ENCODE peak calls at places on chromosomes 16 and 17, in five cellular contexts. E is H1, D is HepG2, Q is NT2/D1, U is GM12878. N is an unnamed sample.

GRCh38 chr17:45705123-45706009 is 78.8 kb upstream of the CRHR1 start:
- DNase-seq in E (no peak), D (peak), Q (no peak), U (no peak), N (no peak)

GRCh38 chr17:77098884-77099545 is 41.8 kb upstream of the SEC14L1 start:
- DNase-seq in E (no peak), D (peak), Q (no peak), U (no peak), N (no peak)

GRCh38 chr17:50946891-50947843 is 81.0 kb upstream of the TOB1 start:
- DNase-seq in E (no peak), D (no peak), Q (no peak), U (no peak), N (no peak)

GRCh38 chr16:52123842-52124241 is 423.1 kb downstream of the TOX3 start:
- DNase-seq in E (no peak), D (no peak), Q (no peak), U (no peak), N (no peak)

GRCh38 chr17:6546069-6546718 is 10.2 kb downstream of the PITPNM3 start:
- DNase-seq in E (no peak), D (no peak), Q (no peak), U (peak), N (no peak)

GRCh38 chr17:43314582-43314981 is 80.8 kb upstream of the RNU2-1 start:
- DNase-seq in E (peak), D (no peak), Q (no peak), U (no peak), N (no peak)

GRCh38 chr16:15879255-15879804 is 9.1 kb downstream of the CEP20 start:
- DNase-seq in E (no peak), D (peak), Q (no peak), U (no peak), N (no peak)

GRCh38 chr16:86072328-86073102 is 173.6 kb downstream of the IRF8 start:
- DNase-seq in E (peak), D (peak), Q (peak), U (no peak), N (peak)

GRCh38 chr17:38824899-38825761 is at the start of gene CWC25:
- DNase-seq in E (peak), D (peak), Q (peak), U (peak), N (peak)

GRCh38 chr17:38825762-38826247 is 684 bp upstream of the CWC25 start:
- DNase-seq in E (no peak), D (no peak), Q (no peak), U (no peak), N (no peak)
- TF ChIP-seq SUZ12 in E (no peak), D (no peak), Q (no peak), U (no peak), N (no peak)

GRCh38 chr16:1964046-1964505 is 550 bp downstream of the RPS2 start:
- DNase-seq in E (no peak), D (no peak), Q (no peak), U (no peak), N (no peak)
- TF ChIP-seq SUZ12 in E (no peak), D (no peak), Q (no peak), U (no peak), N (no peak)

DNA sequence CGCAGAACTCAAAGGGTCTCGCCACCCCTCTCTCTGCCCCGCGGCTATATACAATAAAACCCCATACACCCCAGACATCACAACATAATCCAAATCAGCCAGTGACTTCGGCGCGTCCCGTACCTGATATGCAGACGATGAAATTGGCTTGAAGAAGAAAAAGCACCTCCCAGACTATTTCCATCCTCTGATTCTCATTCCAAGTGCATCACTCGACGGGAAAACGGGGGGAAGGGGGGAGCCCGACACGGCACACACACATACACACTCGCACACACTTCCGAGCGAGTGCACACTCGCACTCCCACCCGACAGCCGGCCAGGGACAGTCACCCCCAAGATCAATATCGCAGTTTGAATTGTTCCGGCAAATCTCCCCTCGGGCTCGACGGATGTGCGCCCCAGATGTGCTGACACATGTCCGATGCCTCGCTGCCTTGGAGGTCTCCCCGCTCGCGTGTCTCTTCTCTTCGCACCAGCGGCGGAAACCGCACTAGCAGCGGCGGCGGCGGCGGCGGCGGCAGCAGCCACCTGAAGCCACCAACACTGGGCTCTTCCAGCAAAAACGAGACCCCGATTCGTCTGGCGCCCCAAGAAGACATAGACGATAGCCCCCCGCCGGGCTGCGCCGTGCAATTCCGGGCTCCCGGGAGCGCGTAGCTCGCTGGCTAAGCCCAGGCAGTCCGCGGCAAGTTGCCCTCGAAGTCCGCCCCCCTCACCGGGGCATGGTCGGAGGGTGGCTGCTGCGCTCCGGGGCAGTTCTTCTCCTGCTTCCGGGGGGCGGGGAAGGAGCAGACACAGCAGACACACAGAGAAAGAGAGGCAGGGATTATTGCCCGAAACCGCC is 688 bp downstream of the CA10 start:
- DNase-seq in E (peak), D (no peak), Q (no peak), U (no peak), N (no peak)
- TF ChIP-seq SUZ12 in E (peak), D (no peak), Q (no peak), U (no peak), N (no peak)

DNA sequence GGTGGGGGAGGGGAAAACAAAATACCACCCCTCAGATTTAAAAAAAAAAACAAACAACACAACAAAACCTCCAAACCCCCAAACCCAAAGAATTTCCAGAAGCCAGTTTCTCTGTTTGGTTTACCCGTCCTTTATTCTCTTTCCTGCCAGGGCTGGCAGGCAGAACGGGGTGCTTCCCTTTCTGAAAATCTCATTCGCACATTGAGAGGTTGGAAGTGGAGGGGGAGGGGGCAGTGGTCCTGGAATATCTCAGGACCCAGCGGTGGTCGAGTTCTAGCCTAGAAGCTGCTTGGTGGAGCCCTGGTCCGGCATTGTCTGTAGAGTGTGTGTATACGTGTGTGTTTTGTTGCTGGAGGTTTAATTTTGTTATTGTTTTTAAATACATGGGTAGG is 1.3 kb downstream of the CMIP start:
- DNase-seq in E (peak), D (no peak), Q (no peak), U (no peak), N (no peak)
- TF ChIP-seq SUZ12 in E (no peak), D (no peak), Q (no peak), U (no peak), N (no peak)

DNA sequence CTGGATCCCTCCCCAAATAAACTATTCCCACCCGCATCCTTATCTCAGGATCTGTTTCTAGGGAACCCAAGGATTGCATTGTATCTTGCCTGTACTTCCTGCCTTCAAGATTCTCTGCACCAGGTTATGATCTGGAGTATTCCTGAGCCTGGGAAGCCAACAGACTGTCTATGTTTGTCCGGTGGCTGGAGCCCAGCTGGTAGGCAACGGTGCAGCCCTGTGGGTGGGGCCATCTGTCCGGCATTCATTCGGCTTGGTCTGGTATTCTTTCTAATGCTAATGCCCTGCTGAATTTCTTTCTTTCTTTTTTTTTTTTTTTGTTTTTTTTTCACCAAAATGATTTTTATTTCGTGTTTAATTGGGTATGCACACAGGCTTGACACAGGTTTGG is 20.7 kb upstream of the TVP23A start:
- DNase-seq in E (no peak), D (no peak), Q (no peak), U (no peak), N (no peak)
- TF ChIP-seq SUZ12 in E (no peak), D (no peak), Q (no peak), U (no peak), N (no peak)

GRCh38 chr17:48376926-48377325 is 53.1 kb downstream of the SKAP1 start:
- DNase-seq in E (no peak), D (no peak), Q (no peak), U (no peak), N (no peak)

GRCh38 chr17:48374650-48375230 is 55.3 kb downstream of the SKAP1 start:
- DNase-seq in E (peak), D (peak), Q (no peak), U (no peak), N (peak)

GRCh38 chr17:48373882-48374281 is 56.1 kb downstream of the SKAP1 start:
- DNase-seq in E (no peak), D (no peak), Q (no peak), U (no peak), N (no peak)

GRCh38 chr17:48373130-48373844 is 56.7 kb downstream of the SKAP1 start:
- DNase-seq in E (no peak), D (no peak), Q (no peak), U (no peak), N (no peak)

GRCh38 chr17:48375356-48375755 is 54.7 kb downstream of the SKAP1 start:
- DNase-seq in E (no peak), D (no peak), Q (no peak), U (no peak), N (no peak)
- TF ChIP-seq SUZ12 in E (no peak), D (no peak), Q (no peak), U (no peak), N (no peak)

GRCh38 chr16:57814896-57815295 is 12.6 kb upstream of the KIFC3 start:
- DNase-seq in E (no peak), D (no peak), Q (no peak), U (no peak), N (no peak)
- TF ChIP-seq SUZ12 in E (no peak), D (no peak), Q (no peak), U (no peak), N (no peak)

GRCh38 chr16:67431077-67431804 is at the start of gene HSD11B2:
- DNase-seq in E (peak), D (no peak), Q (no peak), U (no peak), N (peak)
- TF ChIP-seq SUZ12 in E (no peak), D (no peak), Q (no peak), U (peak), N (no peak)

DNA sequence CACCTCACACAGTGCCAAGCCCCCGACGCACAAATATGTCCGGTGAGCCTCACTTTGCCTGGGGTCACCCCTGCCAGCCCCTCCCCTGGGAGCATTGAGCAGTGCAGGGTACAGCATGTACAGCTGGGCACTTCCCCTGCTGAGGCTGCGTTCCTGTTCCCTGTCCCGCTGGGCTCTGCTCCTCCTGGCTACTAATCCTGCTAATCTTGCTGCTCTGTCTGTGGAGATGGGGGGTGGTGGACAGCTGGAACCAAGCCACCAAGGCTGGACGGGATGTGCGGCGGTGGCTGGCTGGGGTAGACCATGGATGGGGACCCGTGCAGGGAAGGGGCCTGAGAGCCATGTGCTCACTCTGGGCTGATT is 4.1 kb upstream of the TCAP start:
- DNase-seq in E (no peak), D (no peak), Q (no peak), U (no peak), N (no peak)
- TF ChIP-seq SUZ12 in E (no peak), D (no peak), Q (no peak), U (no peak), N (no peak)